ENCODE peak calls at places on chromosomes 6 and 20, in eight cellular contexts. T is HT-29, R is neural crest cell, N is RPMI7951, A is H54, O is lung microvascular endothelial cell, Q is RCC 7860, C is AG08395. D is an unnamed sample.

GRCh38 chr20:10337291-10337690 is 96.7 kb downstream of the MKKS start:
- DNase-seq in Q (no peak), C (no peak), R (no peak), N (no peak), T (no peak), O (no peak), A (no peak), D (no peak)

GRCh38 chr6:115551510-115551909 is 509.2 kb downstream of the FRK start:
- DNase-seq in C (no peak), N (peak; percentile 35), A (no peak), Q (no peak), O (no peak), R (no peak), T (no peak), D (no peak)

GRCh38 chr6:153130515-153131036 is 506 bp downstream of the RGS17 start:
- DNase-seq in R (no peak), Q (no peak), O (peak; percentile 31), T (no peak), N (no peak), A (peak; percentile 17), C (peak; percentile 14), D (no peak)

GRCh38 chr6:134293659-134294161 is 24.2 kb downstream of the SGK1 start:
- DNase-seq in T (no peak), Q (no peak), R (no peak), A (no peak), C (no peak), O (no peak), N (no peak), D (no peak)

GRCh38 chr20:12077835-12078374 is 160.2 kb downstream of the BTBD3 start:
- DNase-seq in O (no peak), Q (no peak), A (no peak), R (no peak), C (no peak), T (no peak), N (no peak), D (no peak)

GRCh38 chr20:3889489-3890409 is 562 bp downstream of the PANK2 start:
- DNase-seq in T (peak; percentile 38), C (no peak), O (peak; percentile 14), A (no peak), N (peak; percentile 48), Q (no peak), R (peak; percentile 15), D (peak; percentile 34)

GRCh38 chr6:151961809-151962208 is 154.3 kb downstream of the ESR1 start:
- DNase-seq in C (no peak), O (peak; percentile 1), T (no peak), Q (no peak), A (no peak), N (peak; percentile 4), R (no peak), D (no peak)

GRCh38 chr6:15065603-15066002 is 180.3 kb upstream of the JARID2 start:
- DNase-seq in A (no peak), C (no peak), N (peak; percentile 57), T (peak; percentile 7), O (no peak), Q (no peak), R (no peak), D (no peak)

GRCh38 chr6:5497896-5498578 is 236.7 kb downstream of the FARS2 start:
- DNase-seq in Q (peak; percentile 73), A (peak; percentile 30), T (no peak), C (peak; percentile 70), O (peak; percentile 61), R (no peak), N (peak; percentile 60), D (no peak)

GRCh38 chr20:17344775-17345174 is 117.9 kb downstream of the PCSK2 start:
- DNase-seq in R (no peak), A (no peak), N (no peak), O (no peak), Q (no peak), C (no peak), T (no peak), D (no peak)

D was measured in activated T-helper 9 cell treated with anti-CD3 and anti-CD28 coated beads, Interleukin-2, amount 50 U/mL, for 16 hours.